ENCODE peak calls at places on chromosomes 16 and 17, in five cellular contexts. L is uterus; B is tibial artery; C is activated naive CD8-positive, alpha-beta T cell treated with anti-CD3 and anti-CD28 coated beads, Interleukin-2, amount 50 U/mL, for 16 hours; T is T-helper 17 cell. M is an unnamed sample.
A peak's percentile ranks its signal among the peaks of the same experiment; 100 is the strongest.

GRCh38 chr17:44039829-44040635 is 25.3 kb upstream of the TMEM101 start:
- DNase-seq in L (no peak), B (no peak), C (no peak), T (no peak), M (no peak)

GRCh38 chr17:66494023-66494803 is 191.8 kb downstream of the PRKCA start:
- DNase-seq in L (no peak), B (no peak), C (no peak), T (no peak), M (no peak)

GRCh38 chr16:4209657-4210056 is 32.2 kb downstream of the SRL start:
- DNase-seq in L (no peak), B (no peak), C (no peak), T (no peak), M (no peak)

GRCh38 chr16:50741225-50741807 is 570 bp upstream of the CYLD start:
- DNase-seq in L (peak; percentile 35), B (peak; percentile 30), C (no peak), T (no peak), M (no peak)

GRCh38 chr17:76275382-76276068 is 10.4 kb downstream of the UBALD2 start:
- DNase-seq in L (no peak), B (no peak), C (no peak), T (no peak), M (no peak)

GRCh38 chr17:12789075-12789975 is at the start of gene ARHGAP44:
- DNase-seq in L (peak; percentile 75), B (peak; percentile 44), C (no peak), T (no peak), M (no peak)

GRCh38 chr16:82750078-82750477 is 123.3 kb downstream of the CDH13 start:
- DNase-seq in L (no peak), B (no peak), C (no peak), T (no peak), M (no peak)

GRCh38 chr16:1509307-1510221 is 16.4 kb downstream of the TELO2 start:
- DNase-seq in L (peak; percentile 44), B (peak; percentile 60), C (no peak), T (no peak), M (no peak)

GRCh38 chr16:11067697-11068141 is 123.4 kb downstream of the CLEC16A start:
- DNase-seq in L (no peak), B (no peak), C (no peak), T (no peak), M (no peak)

GRCh38 chr17:47717845-47718621 is 15.0 kb upstream of the TBX21 start:
- DNase-seq in L (no peak), B (no peak), C (peak; percentile 53), T (no peak), M (no peak)

M was measured in T follicular helper cell.